ENCODE peak calls at places on chromosomes 11 and 22, in six cellular contexts. One of them, this sample, is unnamed.

GRCh38 chr11:94031625-94032024 is 10.5 kb downstream of the HEPHL1 start:
- DNase-seq in T-helper 9 cell: no peak
- DNase-seq in astrocyte of the cerebellum: no peak
- DNase-seq in spleen: no peak
- DNase-seq in activated T-helper 1 cell treated with anti-CD3 and anti-CD28 coated beads, Interleukin-12 subunit alpha, Interleukin-12 subunit beta, Interleukin-2, Interleukin-4 antibody, amounts not matched to agents 30 ng/mL and 10 ng/mL and 1 ng/mL, durations not matched to agents 14 hours and 24 hours and 36 hours: no peak
- DNase-seq in HEK293T: no peak
- DNase-seq in this sample: no peak

GRCh38 chr11:85772700-85773099 is 38.2 kb downstream of the SYTL2 start:
- DNase-seq in T-helper 9 cell: no peak
- DNase-seq in spleen: no peak
- DNase-seq in astrocyte of the cerebellum: peak
- DNase-seq in HEK293T: no peak
- DNase-seq in activated T-helper 1 cell treated with anti-CD3 and anti-CD28 coated beads, Interleukin-12 subunit alpha, Interleukin-12 subunit beta, Interleukin-2, Interleukin-4 antibody, amounts not matched to agents 30 ng/mL and 10 ng/mL and 1 ng/mL, durations not matched to agents 14 hours and 24 hours and 36 hours: no peak
- DNase-seq in this sample: no peak

GRCh38 chr22:36220457-36220921 is 18.8 kb downstream of the APOL2 start:
- DNase-seq in T-helper 9 cell: no peak
- DNase-seq in HEK293T: no peak
- DNase-seq in spleen: no peak
- DNase-seq in astrocyte of the cerebellum: no peak
- DNase-seq in activated T-helper 1 cell treated with anti-CD3 and anti-CD28 coated beads, Interleukin-12 subunit alpha, Interleukin-12 subunit beta, Interleukin-2, Interleukin-4 antibody, amounts not matched to agents 30 ng/mL and 10 ng/mL and 1 ng/mL, durations not matched to agents 14 hours and 24 hours and 36 hours: no peak
- DNase-seq in this sample: peak

GRCh38 chr11:132072044-132072879 is 701.8 kb downstream of the NTM start:
- DNase-seq in activated T-helper 1 cell treated with anti-CD3 and anti-CD28 coated beads, Interleukin-12 subunit alpha, Interleukin-12 subunit beta, Interleukin-2, Interleukin-4 antibody, amounts not matched to agents 30 ng/mL and 10 ng/mL and 1 ng/mL, durations not matched to agents 14 hours and 24 hours and 36 hours: no peak
- DNase-seq in HEK293T: no peak
- DNase-seq in astrocyte of the cerebellum: peak
- DNase-seq in spleen: no peak
- DNase-seq in T-helper 9 cell: no peak
- DNase-seq in this sample: peak

GRCh38 chr11:130427581-130428211 is 713 bp downstream of the ADAMTS8 start:
- DNase-seq in T-helper 9 cell: no peak
- DNase-seq in astrocyte of the cerebellum: no peak
- DNase-seq in spleen: no peak
- DNase-seq in activated T-helper 1 cell treated with anti-CD3 and anti-CD28 coated beads, Interleukin-12 subunit alpha, Interleukin-12 subunit beta, Interleukin-2, Interleukin-4 antibody, amounts not matched to agents 30 ng/mL and 10 ng/mL and 1 ng/mL, durations not matched to agents 14 hours and 24 hours and 36 hours: no peak
- DNase-seq in HEK293T: peak
- DNase-seq in this sample: no peak

GRCh38 chr22:47155912-47156311 is 393.5 kb downstream of the TBC1D22A start:
- DNase-seq in astrocyte of the cerebellum: no peak
- DNase-seq in HEK293T: no peak
- DNase-seq in spleen: no peak
- DNase-seq in T-helper 9 cell: no peak
- DNase-seq in activated T-helper 1 cell treated with anti-CD3 and anti-CD28 coated beads, Interleukin-12 subunit alpha, Interleukin-12 subunit beta, Interleukin-2, Interleukin-4 antibody, amounts not matched to agents 30 ng/mL and 10 ng/mL and 1 ng/mL, durations not matched to agents 14 hours and 24 hours and 36 hours: no peak
- DNase-seq in this sample: no peak

GRCh38 chr11:48001438-48002021 is 21.2 kb downstream of the PTPRJ start:
- DNase-seq in HEK293T: no peak
- DNase-seq in spleen: peak
- DNase-seq in astrocyte of the cerebellum: peak
- DNase-seq in T-helper 9 cell: peak
- DNase-seq in activated T-helper 1 cell treated with anti-CD3 and anti-CD28 coated beads, Interleukin-12 subunit alpha, Interleukin-12 subunit beta, Interleukin-2, Interleukin-4 antibody, amounts not matched to agents 30 ng/mL and 10 ng/mL and 1 ng/mL, durations not matched to agents 14 hours and 24 hours and 36 hours: peak
- DNase-seq in this sample: no peak

GRCh38 chr11:103842191-103842590 is 194.2 kb upstream of the DDI1 start:
- DNase-seq in activated T-helper 1 cell treated with anti-CD3 and anti-CD28 coated beads, Interleukin-12 subunit alpha, Interleukin-12 subunit beta, Interleukin-2, Interleukin-4 antibody, amounts not matched to agents 30 ng/mL and 10 ng/mL and 1 ng/mL, durations not matched to agents 14 hours and 24 hours and 36 hours: no peak
- DNase-seq in spleen: no peak
- DNase-seq in T-helper 9 cell: no peak
- DNase-seq in astrocyte of the cerebellum: no peak
- DNase-seq in HEK293T: no peak
- DNase-seq in this sample: no peak

GRCh38 chr22:19166421-19166820 is 12.1 kb downstream of the SLC25A1 start:
- DNase-seq in spleen: no peak
- DNase-seq in astrocyte of the cerebellum: no peak
- DNase-seq in activated T-helper 1 cell treated with anti-CD3 and anti-CD28 coated beads, Interleukin-12 subunit alpha, Interleukin-12 subunit beta, Interleukin-2, Interleukin-4 antibody, amounts not matched to agents 30 ng/mL and 10 ng/mL and 1 ng/mL, durations not matched to agents 14 hours and 24 hours and 36 hours: no peak
- DNase-seq in HEK293T: no peak
- DNase-seq in T-helper 9 cell: no peak
- DNase-seq in this sample: no peak

GRCh38 chr11:102733232-102733875 is 8.6 kb upstream of the MMP8 start:
- DNase-seq in T-helper 9 cell: no peak
- DNase-seq in astrocyte of the cerebellum: no peak
- DNase-seq in HEK293T: peak
- DNase-seq in spleen: peak
- DNase-seq in activated T-helper 1 cell treated with anti-CD3 and anti-CD28 coated beads, Interleukin-12 subunit alpha, Interleukin-12 subunit beta, Interleukin-2, Interleukin-4 antibody, amounts not matched to agents 30 ng/mL and 10 ng/mL and 1 ng/mL, durations not matched to agents 14 hours and 24 hours and 36 hours: peak
- DNase-seq in this sample: peak

GRCh38 chr22:50112151-50113118 is 22.6 kb downstream of the MOV10L1 start:
- DNase-seq in HEK293T: no peak
- DNase-seq in spleen: no peak
- DNase-seq in activated T-helper 1 cell treated with anti-CD3 and anti-CD28 coated beads, Interleukin-12 subunit alpha, Interleukin-12 subunit beta, Interleukin-2, Interleukin-4 antibody, amounts not matched to agents 30 ng/mL and 10 ng/mL and 1 ng/mL, durations not matched to agents 14 hours and 24 hours and 36 hours: no peak
- DNase-seq in T-helper 9 cell: no peak
- DNase-seq in astrocyte of the cerebellum: no peak
- DNase-seq in this sample: no peak

GRCh38 chr11:65498042-65498726 is 661 bp upstream of the MALAT1 start:
- DNase-seq in astrocyte of the cerebellum: no peak
- DNase-seq in HEK293T: no peak
- DNase-seq in spleen: no peak
- DNase-seq in activated T-helper 1 cell treated with anti-CD3 and anti-CD28 coated beads, Interleukin-12 subunit alpha, Interleukin-12 subunit beta, Interleukin-2, Interleukin-4 antibody, amounts not matched to agents 30 ng/mL and 10 ng/mL and 1 ng/mL, durations not matched to agents 14 hours and 24 hours and 36 hours: peak
- DNase-seq in T-helper 9 cell: peak
- DNase-seq in this sample: peak

GRCh38 chr22:49204599-49205214 is 623.0 kb downstream of the BRD1 start:
- DNase-seq in T-helper 9 cell: no peak
- DNase-seq in spleen: peak
- DNase-seq in HEK293T: no peak
- DNase-seq in astrocyte of the cerebellum: no peak
- DNase-seq in activated T-helper 1 cell treated with anti-CD3 and anti-CD28 coated beads, Interleukin-12 subunit alpha, Interleukin-12 subunit beta, Interleukin-2, Interleukin-4 antibody, amounts not matched to agents 30 ng/mL and 10 ng/mL and 1 ng/mL, durations not matched to agents 14 hours and 24 hours and 36 hours: no peak
- DNase-seq in this sample: no peak

GRCh38 chr22:28245579-28246224 is 326.6 kb upstream of the PITPNB start:
- DNase-seq in activated T-helper 1 cell treated with anti-CD3 and anti-CD28 coated beads, Interleukin-12 subunit alpha, Interleukin-12 subunit beta, Interleukin-2, Interleukin-4 antibody, amounts not matched to agents 30 ng/mL and 10 ng/mL and 1 ng/mL, durations not matched to agents 14 hours and 24 hours and 36 hours: no peak
- DNase-seq in astrocyte of the cerebellum: no peak
- DNase-seq in spleen: no peak
- DNase-seq in HEK293T: no peak
- DNase-seq in T-helper 9 cell: no peak
- DNase-seq in this sample: no peak

GRCh38 chr22:24133187-24133965 is 47.9 kb upstream of the SUSD2 start:
- DNase-seq in spleen: no peak
- DNase-seq in activated T-helper 1 cell treated with anti-CD3 and anti-CD28 coated beads, Interleukin-12 subunit alpha, Interleukin-12 subunit beta, Interleukin-2, Interleukin-4 antibody, amounts not matched to agents 30 ng/mL and 10 ng/mL and 1 ng/mL, durations not matched to agents 14 hours and 24 hours and 36 hours: no peak
- DNase-seq in T-helper 9 cell: peak
- DNase-seq in HEK293T: no peak
- DNase-seq in astrocyte of the cerebellum: no peak
- DNase-seq in this sample: no peak

GRCh38 chr11:70525006-70525405 is 126.7 kb downstream of the CTTN start:
- DNase-seq in T-helper 9 cell: no peak
- DNase-seq in activated T-helper 1 cell treated with anti-CD3 and anti-CD28 coated beads, Interleukin-12 subunit alpha, Interleukin-12 subunit beta, Interleukin-2, Interleukin-4 antibody, amounts not matched to agents 30 ng/mL and 10 ng/mL and 1 ng/mL, durations not matched to agents 14 hours and 24 hours and 36 hours: no peak
- DNase-seq in spleen: peak
- DNase-seq in astrocyte of the cerebellum: no peak
- DNase-seq in HEK293T: no peak
- DNase-seq in this sample: no peak

GRCh38 chr11:8809185-8809584 is 101.8 kb upstream of the AKIP1 start:
- DNase-seq in activated T-helper 1 cell treated with anti-CD3 and anti-CD28 coated beads, Interleukin-12 subunit alpha, Interleukin-12 subunit beta, Interleukin-2, Interleukin-4 antibody, amounts not matched to agents 30 ng/mL and 10 ng/mL and 1 ng/mL, durations not matched to agents 14 hours and 24 hours and 36 hours: no peak
- DNase-seq in HEK293T: no peak
- DNase-seq in spleen: no peak
- DNase-seq in astrocyte of the cerebellum: no peak
- DNase-seq in T-helper 9 cell: no peak
- DNase-seq in this sample: peak

GRCh38 chr11:78821371-78822306 is 247.0 kb upstream of the NARS2 start:
- DNase-seq in activated T-helper 1 cell treated with anti-CD3 and anti-CD28 coated beads, Interleukin-12 subunit alpha, Interleukin-12 subunit beta, Interleukin-2, Interleukin-4 antibody, amounts not matched to agents 30 ng/mL and 10 ng/mL and 1 ng/mL, durations not matched to agents 14 hours and 24 hours and 36 hours: no peak
- DNase-seq in spleen: no peak
- DNase-seq in astrocyte of the cerebellum: no peak
- DNase-seq in HEK293T: no peak
- DNase-seq in T-helper 9 cell: no peak
- DNase-seq in this sample: no peak

GRCh38 chr11:134055029-134055428 is 13.8 kb upstream of the JAM3 start:
- DNase-seq in astrocyte of the cerebellum: no peak
- DNase-seq in HEK293T: no peak
- DNase-seq in spleen: no peak
- DNase-seq in activated T-helper 1 cell treated with anti-CD3 and anti-CD28 coated beads, Interleukin-12 subunit alpha, Interleukin-12 subunit beta, Interleukin-2, Interleukin-4 antibody, amounts not matched to agents 30 ng/mL and 10 ng/mL and 1 ng/mL, durations not matched to agents 14 hours and 24 hours and 36 hours: no peak
- DNase-seq in T-helper 9 cell: no peak
- DNase-seq in this sample: no peak

GRCh38 chr11:12863605-12864121 is 145.5 kb upstream of the RASSF10 start:
- DNase-seq in T-helper 9 cell: no peak
- DNase-seq in astrocyte of the cerebellum: no peak
- DNase-seq in HEK293T: no peak
- DNase-seq in activated T-helper 1 cell treated with anti-CD3 and anti-CD28 coated beads, Interleukin-12 subunit alpha, Interleukin-12 subunit beta, Interleukin-2, Interleukin-4 antibody, amounts not matched to agents 30 ng/mL and 10 ng/mL and 1 ng/mL, durations not matched to agents 14 hours and 24 hours and 36 hours: no peak
- DNase-seq in spleen: no peak
- DNase-seq in this sample: peak

GRCh38 chr11:37988031-37988430 is 1390.0 kb upstream of the RAG2 start:
- DNase-seq in HEK293T: no peak
- DNase-seq in spleen: no peak
- DNase-seq in astrocyte of the cerebellum: peak
- DNase-seq in activated T-helper 1 cell treated with anti-CD3 and anti-CD28 coated beads, Interleukin-12 subunit alpha, Interleukin-12 subunit beta, Interleukin-2, Interleukin-4 antibody, amounts not matched to agents 30 ng/mL and 10 ng/mL and 1 ng/mL, durations not matched to agents 14 hours and 24 hours and 36 hours: no peak
- DNase-seq in T-helper 9 cell: no peak
- DNase-seq in this sample: peak

GRCh38 chr22:34502821-34503220 is 563.1 kb upstream of the ISX start:
- DNase-seq in T-helper 9 cell: no peak
- DNase-seq in HEK293T: no peak
- DNase-seq in spleen: no peak
- DNase-seq in astrocyte of the cerebellum: no peak
- DNase-seq in activated T-helper 1 cell treated with anti-CD3 and anti-CD28 coated beads, Interleukin-12 subunit alpha, Interleukin-12 subunit beta, Interleukin-2, Interleukin-4 antibody, amounts not matched to agents 30 ng/mL and 10 ng/mL and 1 ng/mL, durations not matched to agents 14 hours and 24 hours and 36 hours: no peak
- DNase-seq in this sample: no peak

GRCh38 chr11:62687508-62688396 is 1.6 kb downstream of the LRRN4CL start:
- DNase-seq in T-helper 9 cell: no peak
- DNase-seq in HEK293T: no peak
- DNase-seq in astrocyte of the cerebellum: no peak
- DNase-seq in activated T-helper 1 cell treated with anti-CD3 and anti-CD28 coated beads, Interleukin-12 subunit alpha, Interleukin-12 subunit beta, Interleukin-2, Interleukin-4 antibody, amounts not matched to agents 30 ng/mL and 10 ng/mL and 1 ng/mL, durations not matched to agents 14 hours and 24 hours and 36 hours: no peak
- DNase-seq in spleen: no peak
- DNase-seq in this sample: no peak

GRCh38 chr11:11035331-11035730 is 177.5 kb upstream of the ZBED5 start:
- DNase-seq in activated T-helper 1 cell treated with anti-CD3 and anti-CD28 coated beads, Interleukin-12 subunit alpha, Interleukin-12 subunit beta, Interleukin-2, Interleukin-4 antibody, amounts not matched to agents 30 ng/mL and 10 ng/mL and 1 ng/mL, durations not matched to agents 14 hours and 24 hours and 36 hours: no peak
- DNase-seq in T-helper 9 cell: no peak
- DNase-seq in HEK293T: no peak
- DNase-seq in spleen: no peak
- DNase-seq in astrocyte of the cerebellum: no peak
- DNase-seq in this sample: no peak

GRCh38 chr22:30192427-30192826 is 54.1 kb downstream of the LIF start:
- DNase-seq in T-helper 9 cell: no peak
- DNase-seq in activated T-helper 1 cell treated with anti-CD3 and anti-CD28 coated beads, Interleukin-12 subunit alpha, Interleukin-12 subunit beta, Interleukin-2, Interleukin-4 antibody, amounts not matched to agents 30 ng/mL and 10 ng/mL and 1 ng/mL, durations not matched to agents 14 hours and 24 hours and 36 hours: no peak
- DNase-seq in astrocyte of the cerebellum: no peak
- DNase-seq in HEK293T: no peak
- DNase-seq in spleen: no peak
- DNase-seq in this sample: no peak

GRCh38 chr22:45548441-45548840 is 45.8 kb downstream of the FBLN1 start:
- DNase-seq in T-helper 9 cell: no peak
- DNase-seq in astrocyte of the cerebellum: no peak
- DNase-seq in spleen: no peak
- DNase-seq in activated T-helper 1 cell treated with anti-CD3 and anti-CD28 coated beads, Interleukin-12 subunit alpha, Interleukin-12 subunit beta, Interleukin-2, Interleukin-4 antibody, amounts not matched to agents 30 ng/mL and 10 ng/mL and 1 ng/mL, durations not matched to agents 14 hours and 24 hours and 36 hours: no peak
- DNase-seq in HEK293T: no peak
- DNase-seq in this sample: no peak

GRCh38 chr11:113534625-113535024 is 59.4 kb upstream of the DRD2 start:
- DNase-seq in T-helper 9 cell: no peak
- DNase-seq in activated T-helper 1 cell treated with anti-CD3 and anti-CD28 coated beads, Interleukin-12 subunit alpha, Interleukin-12 subunit beta, Interleukin-2, Interleukin-4 antibody, amounts not matched to agents 30 ng/mL and 10 ng/mL and 1 ng/mL, durations not matched to agents 14 hours and 24 hours and 36 hours: no peak
- DNase-seq in astrocyte of the cerebellum: no peak
- DNase-seq in HEK293T: no peak
- DNase-seq in spleen: no peak
- DNase-seq in this sample: no peak

GRCh38 chr11:29159552-29160465 is 857.0 kb downstream of the KCNA4 start:
- DNase-seq in T-helper 9 cell: no peak
- DNase-seq in astrocyte of the cerebellum: peak
- DNase-seq in HEK293T: peak
- DNase-seq in spleen: no peak
- DNase-seq in activated T-helper 1 cell treated with anti-CD3 and anti-CD28 coated beads, Interleukin-12 subunit alpha, Interleukin-12 subunit beta, Interleukin-2, Interleukin-4 antibody, amounts not matched to agents 30 ng/mL and 10 ng/mL and 1 ng/mL, durations not matched to agents 14 hours and 24 hours and 36 hours: no peak
- DNase-seq in this sample: peak

GRCh38 chr22:26766510-26767350 is 109.3 kb downstream of the MIAT start:
- DNase-seq in T-helper 9 cell: no peak
- DNase-seq in astrocyte of the cerebellum: no peak
- DNase-seq in activated T-helper 1 cell treated with anti-CD3 and anti-CD28 coated beads, Interleukin-12 subunit alpha, Interleukin-12 subunit beta, Interleukin-2, Interleukin-4 antibody, amounts not matched to agents 30 ng/mL and 10 ng/mL and 1 ng/mL, durations not matched to agents 14 hours and 24 hours and 36 hours: no peak
- DNase-seq in spleen: no peak
- DNase-seq in HEK293T: no peak
- DNase-seq in this sample: no peak

GRCh38 chr11:113603277-113604059 is 102.6 kb downstream of the TMPRSS5 start:
- DNase-seq in astrocyte of the cerebellum: peak
- DNase-seq in HEK293T: no peak
- DNase-seq in activated T-helper 1 cell treated with anti-CD3 and anti-CD28 coated beads, Interleukin-12 subunit alpha, Interleukin-12 subunit beta, Interleukin-2, Interleukin-4 antibody, amounts not matched to agents 30 ng/mL and 10 ng/mL and 1 ng/mL, durations not matched to agents 14 hours and 24 hours and 36 hours: no peak
- DNase-seq in spleen: no peak
- DNase-seq in T-helper 9 cell: no peak
- DNase-seq in this sample: peak

This sample was measured in G401.